ENCODE peak calls at places on chromosomes 5 and 9, in five cellular contexts. I is activated B cell treated with CpG ODN at 0.5 μM for 24 hours, X is bronchial epithelial cell, Y is cardiac muscle cell, T is Panc1. D is an unnamed sample.

GRCh38 chr5:69484891-69485290 is 7.7 kb upstream of the OCLN start:
- DNase-seq in I (no peak), Y (no peak), X (no peak), T (no peak), D (no peak)

GRCh38 chr5:180069589-180070247 is 1.8 kb downstream of the RNF130 start:
- DNase-seq in X (peak), T (no peak), Y (no peak), I (no peak), D (no peak)

GRCh38 chr5:107554776-107555424 is 115.8 kb downstream of the EFNA5 start:
- DNase-seq in T (no peak), X (no peak), I (no peak), Y (no peak), D (no peak)

GRCh38 chr9:4798281-4798680 is 5.5 kb downstream of the RCL1 start:
- DNase-seq in Y (no peak), T (no peak), X (no peak), I (no peak), D (no peak)

GRCh38 chr5:51961154-51961562 is 577.9 kb downstream of the ISL1 start:
- DNase-seq in X (no peak), I (no peak), Y (peak), T (no peak), D (no peak)

GRCh38 chr9:83304686-83305085 is 233.5 kb downstream of the FRMD3 start:
- DNase-seq in T (no peak), I (no peak), Y (no peak), X (no peak), D (no peak)

GRCh38 chr9:134560654-134561053 is 80.9 kb upstream of the COL5A1 start:
- DNase-seq in Y (no peak), X (no peak), T (no peak), I (no peak), D (no peak)

GRCh38 chr5:171736976-171737848 is 48.4 kb upstream of the SMIM23 start:
- DNase-seq in T (no peak), Y (peak), X (no peak), I (no peak), D (no peak)

GRCh38 chr5:62689599-62690368 is 111.2 kb downstream of the LRRC70 start:
- DNase-seq in X (peak), T (no peak), I (no peak), Y (no peak), D (no peak)

GRCh38 chr9:89743216-89743575 is 138.4 kb downstream of the GADD45G start:
- DNase-seq in X (no peak), Y (no peak), I (no peak), T (no peak), D (no peak)

GRCh38 chr5:14778789-14779070 is 92.8 kb downstream of the ANKH start:
- DNase-seq in I (no peak), T (no peak), X (no peak), Y (peak), D (no peak)

GRCh38 chr9:112384690-112385089 is 4.8 kb downstream of the HSDL2 start:
- DNase-seq in X (no peak), T (no peak), I (no peak), Y (no peak), D (no peak)

GRCh38 chr5:135604046-135604445 is 25.3 kb upstream of the CXCL14 start:
- DNase-seq in I (no peak), T (no peak), X (no peak), Y (no peak), D (no peak)

GRCh38 chr9:116365056-116365471 is 211.5 kb downstream of the PAPPA start:
- DNase-seq in T (no peak), Y (no peak), X (peak), I (no peak), D (no peak)

GRCh38 chr5:35903631-35904203 is 34.7 kb downstream of the CAPSL start:
- DNase-seq in X (no peak), Y (no peak), T (no peak), I (no peak), D (no peak)

GRCh38 chr5:126680215-126680817 is 79.6 kb downstream of the PHAX start:
- DNase-seq in X (no peak), I (no peak), Y (peak), T (no peak), D (no peak)

GRCh38 chr9:26971721-26972120 is 15.5 kb downstream of the IFT74 start:
- DNase-seq in Y (no peak), X (peak), T (no peak), I (no peak), D (no peak)

GRCh38 chr9:26974927-26975326 is 18.7 kb downstream of the IFT74 start:
- DNase-seq in T (no peak), Y (no peak), I (no peak), X (no peak), D (no peak)

GRCh38 chr9:26973989-26974388 is 17.8 kb downstream of the IFT74 start:
- DNase-seq in X (no peak), T (no peak), Y (no peak), I (no peak), D (no peak)

DNA sequence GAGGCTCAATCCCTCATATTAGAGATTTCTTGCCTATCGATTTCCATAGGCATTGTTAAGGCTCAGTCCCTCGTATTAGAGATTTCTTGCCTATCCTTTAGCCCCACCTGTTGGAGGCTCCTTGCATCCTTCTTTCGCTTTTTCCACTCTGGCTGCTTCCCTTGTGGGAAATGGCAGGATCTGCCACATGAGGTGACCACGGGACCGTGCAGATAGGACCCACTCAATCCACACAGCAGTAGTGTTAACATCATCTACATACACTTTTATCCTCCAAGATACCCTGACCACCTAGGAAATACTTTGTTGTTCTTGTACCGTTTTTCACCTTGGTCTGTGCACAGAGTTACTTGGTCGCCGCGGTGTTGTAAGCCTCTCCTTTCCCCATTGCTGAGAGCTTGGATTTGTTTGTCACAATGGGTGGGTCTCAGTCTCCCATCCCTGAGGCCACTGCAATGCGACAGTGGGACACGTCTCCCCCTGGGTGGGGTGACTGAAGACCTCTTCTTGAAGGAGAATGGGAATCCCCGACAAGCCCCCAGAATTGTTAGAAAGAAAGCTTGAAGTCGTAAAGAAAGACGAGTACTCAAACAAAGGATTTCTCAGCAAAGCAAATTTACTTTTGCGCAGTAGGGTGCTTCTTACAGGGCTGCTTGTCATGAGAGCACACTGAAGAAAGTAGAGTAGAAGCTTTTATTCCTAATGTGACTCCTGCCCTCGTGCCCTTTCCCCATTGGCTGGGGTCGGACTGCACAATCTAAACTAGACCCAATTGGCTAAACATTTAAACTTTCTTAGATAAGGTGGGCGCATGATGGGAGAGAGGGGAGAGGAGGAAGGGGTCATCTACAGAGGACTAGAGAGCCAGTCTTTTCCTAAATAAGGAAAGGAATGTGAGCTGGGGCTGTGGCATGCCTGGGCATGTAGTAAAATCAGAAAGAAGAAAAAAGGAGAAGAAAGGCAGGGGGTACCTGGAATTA is 19.8 kb downstream of the IFT74 start:
- DNase-seq in I (no peak), Y (peak), T (no peak), X (peak), D (no peak)
- TF ChIP-seq CTCF in I (no peak), Y (peak), T (peak), X (peak), D (peak)

GRCh38 chr9:31840702-31841101 is 543.7 kb upstream of the ACO1 start:
- DNase-seq in T (no peak), I (no peak), X (no peak), Y (no peak), D (no peak)

GRCh38 chr9:31837211-31837610 is 547.2 kb upstream of the ACO1 start:
- DNase-seq in X (no peak), I (no peak), Y (no peak), T (no peak), D (no peak)

DNA sequence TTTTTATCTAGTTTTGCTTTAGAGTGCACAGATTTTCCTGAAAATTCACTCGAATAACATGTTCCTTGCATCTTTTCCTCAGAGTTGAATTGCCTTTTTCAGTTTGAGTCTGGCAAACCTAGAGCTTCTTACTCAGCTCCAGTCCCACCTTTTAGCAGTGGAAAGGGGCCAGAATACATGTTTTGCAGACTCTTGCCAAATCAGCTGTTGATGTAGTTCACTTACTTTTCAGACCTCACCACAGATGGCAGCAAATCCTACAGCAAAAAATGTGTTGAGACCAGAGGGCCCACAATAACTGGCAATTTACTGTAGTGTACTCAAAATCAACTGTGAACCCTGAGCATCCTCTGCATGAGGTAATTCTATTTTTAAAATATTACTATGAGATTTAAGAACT is 545.2 kb upstream of the ACO1 start:
- DNase-seq in I (no peak), Y (no peak), X (peak), T (no peak), D (no peak)
- TF ChIP-seq CTCF in I (no peak), Y (no peak), X (peak), T (peak), D (peak)

GRCh38 chr9:36898621-36899020 is 135.4 kb downstream of the PAX5 start:
- DNase-seq in T (no peak), X (no peak), I (no peak), Y (no peak), D (no peak)
- TF ChIP-seq CTCF in T (no peak), X (no peak), I (no peak), Y (no peak), D (no peak)

GRCh38 chr5:22889714-22890113 is 36.6 kb upstream of the CDH12 start:
- DNase-seq in I (no peak), T (no peak), X (no peak), Y (no peak), D (no peak)
- TF ChIP-seq CTCF in I (no peak), T (peak), X (no peak), Y (no peak), D (peak)

GRCh38 chr5:65766159-65766558 is 44.2 kb downstream of the NLN start:
- DNase-seq in I (no peak), X (no peak), Y (no peak), T (no peak), D (no peak)

GRCh38 chr5:65758546-65759144 is 36.6 kb downstream of the NLN start:
- DNase-seq in T (no peak), I (no peak), Y (no peak), X (no peak), D (no peak)

GRCh38 chr5:65765582-65765981 is 43.6 kb downstream of the NLN start:
- DNase-seq in Y (no peak), X (no peak), T (no peak), I (no peak), D (no peak)

GRCh38 chr5:65762234-65762633 is 40.2 kb downstream of the NLN start:
- DNase-seq in Y (no peak), X (peak), I (no peak), T (no peak), D (no peak)

GRCh38 chr5:65760504-65761275 is 38.7 kb downstream of the NLN start:
- DNase-seq in X (peak), I (no peak), T (no peak), Y (no peak), D (no peak)
- TF ChIP-seq CTCF in X (peak), I (no peak), T (no peak), Y (peak), D (no peak)